ENCODE peak calls at places on chromosomes 11 and 22, in ten cellular contexts. F is stomach, L is skeletal muscle cell, A is cardiac muscle cell, S is fibroblast of lung, U is small intestine, D is lower lobe of right lung, W is brain microvascular endothelial cell, I is GM06990, B is upper lobe of right lung. J is an unnamed sample.

GRCh38 chr22:26885441-26886261 is 228.3 kb downstream of the MIAT start:
- DNase-seq in F (no peak), L (no peak), A (no peak), S (no peak), U (no peak), D (no peak), W (no peak), I (no peak), B (no peak), J (no peak)

GRCh38 chr11:67648796-67649613 is 1.5 kb downstream of the ACY3 start:
- DNase-seq in F (no peak), L (no peak), A (no peak), S (no peak), U (no peak), D (no peak), W (no peak), I (peak), B (no peak), J (no peak)

GRCh38 chr11:36409152-36409713 is 100.8 kb downstream of the TRAF6 start:
- DNase-seq in F (no peak), L (peak), A (peak), S (peak), U (no peak), D (no peak), W (peak), I (no peak), B (no peak), J (peak)

GRCh38 chr11:1774886-1775285 is 11.2 kb upstream of the CTSD start:
- DNase-seq in F (no peak), L (no peak), A (no peak), S (no peak), U (no peak), D (no peak), W (no peak), I (no peak), B (no peak), J (no peak)

GRCh38 chr11:14418801-14419417 is 59.9 kb upstream of the RRAS2 start:
- DNase-seq in F (no peak), L (no peak), A (no peak), S (no peak), U (peak), D (no peak), W (no peak), I (no peak), B (no peak), J (no peak)

GRCh38 chr11:84923489-84923888 is 703.7 kb downstream of the DLG2 start:
- DNase-seq in F (no peak), L (no peak), A (no peak), S (no peak), U (no peak), D (no peak), W (no peak), I (no peak), B (no peak), J (no peak)

GRCh38 chr11:1943977-1944376 is 3.2 kb upstream of the MRPL23 start:
- DNase-seq in F (no peak), L (no peak), A (peak), S (peak), U (no peak), D (peak), W (no peak), I (no peak), B (peak), J (peak)

GRCh38 chr22:37195921-37196320 is 7.9 kb upstream of the C1QTNF6 start:
- DNase-seq in F (no peak), L (no peak), A (peak), S (peak), U (no peak), D (no peak), W (no peak), I (no peak), B (peak), J (no peak)

GRCh38 chr22:29145321-29146072 is 60.2 kb upstream of the EMID1 start:
- DNase-seq in F (peak), L (no peak), A (no peak), S (no peak), U (no peak), D (no peak), W (no peak), I (no peak), B (no peak), J (no peak)

GRCh38 chr11:114080219-114080618 is 20.7 kb downstream of the ZBTB16 start:
- DNase-seq in F (no peak), L (peak), A (peak), S (no peak), U (peak), D (no peak), W (no peak), I (no peak), B (no peak), J (peak)

DNA sequence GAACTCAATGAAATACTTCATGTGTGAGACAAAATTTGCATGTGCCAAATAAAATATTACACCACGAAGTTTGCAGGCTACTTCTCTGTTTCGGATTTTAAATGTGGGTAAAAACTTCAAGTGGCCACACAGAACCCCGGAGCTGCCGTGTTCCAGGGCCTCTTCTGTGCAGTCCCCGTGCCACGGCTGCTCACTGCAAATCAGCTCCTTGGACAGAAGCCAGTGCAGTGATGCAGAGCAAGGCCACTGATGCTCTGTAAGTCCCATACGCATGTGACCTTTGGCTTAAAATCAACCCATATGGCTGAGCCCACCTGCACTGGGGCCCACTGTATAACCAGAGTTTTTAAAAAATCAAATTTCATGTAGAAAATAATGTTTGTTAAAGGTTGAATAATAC is 1309.4 kb downstream of the TBC1D22A start:
- DNase-seq in F (no peak), L (no peak), A (no peak), S (no peak), U (no peak), D (no peak), W (no peak), I (no peak), B (no peak), J (no peak)
- H3K4me3 ChIP-seq in F (no peak), L (no peak), A (no peak), S (no peak), U (no peak), D (no peak), W (no peak), I (no peak), B (no peak), J (no peak)

GRCh38 chr11:86804871-86805415 is 4.6 kb downstream of the PRSS23 start:
- DNase-seq in F (no peak), L (no peak), A (peak), S (no peak), U (no peak), D (no peak), W (no peak), I (no peak), B (no peak), J (no peak)
- H3K4me3 ChIP-seq in F (no peak), L (no peak), A (no peak), S (no peak), U (no peak), D (no peak), W (no peak), I (no peak), B (no peak), J (no peak)

GRCh38 chr11:71251159-71251721 is 1.1 kb downstream of the SHANK2 start:
- DNase-seq in F (peak), L (no peak), A (peak), S (no peak), U (no peak), D (peak), W (no peak), I (no peak), B (peak), J (no peak)
- H3K4me3 ChIP-seq in F (peak), L (peak), A (peak), S (peak), U (peak), D (peak), W (no peak), I (no peak), B (peak), J (peak)

GRCh38 chr11:60872952-60873524 is 5.7 kb downstream of the ZP1 start:
- DNase-seq in F (peak), L (peak), A (peak), S (peak), U (no peak), D (peak), W (peak), I (no peak), B (peak), J (peak)

GRCh38 chr11:60870733-60871377 is 3.5 kb downstream of the ZP1 start:
- DNase-seq in F (no peak), L (no peak), A (no peak), S (no peak), U (no peak), D (peak), W (no peak), I (no peak), B (no peak), J (no peak)

GRCh38 chr11:60873533-60873932 is 6.2 kb downstream of the ZP1 start:
- DNase-seq in F (no peak), L (no peak), A (no peak), S (no peak), U (no peak), D (peak), W (no peak), I (no peak), B (peak), J (no peak)

GRCh38 chr11:60871378-60872061 is 4.2 kb downstream of the ZP1 start:
- DNase-seq in F (peak), L (peak), A (peak), S (peak), U (no peak), D (peak), W (peak), I (no peak), B (peak), J (peak)

DNA sequence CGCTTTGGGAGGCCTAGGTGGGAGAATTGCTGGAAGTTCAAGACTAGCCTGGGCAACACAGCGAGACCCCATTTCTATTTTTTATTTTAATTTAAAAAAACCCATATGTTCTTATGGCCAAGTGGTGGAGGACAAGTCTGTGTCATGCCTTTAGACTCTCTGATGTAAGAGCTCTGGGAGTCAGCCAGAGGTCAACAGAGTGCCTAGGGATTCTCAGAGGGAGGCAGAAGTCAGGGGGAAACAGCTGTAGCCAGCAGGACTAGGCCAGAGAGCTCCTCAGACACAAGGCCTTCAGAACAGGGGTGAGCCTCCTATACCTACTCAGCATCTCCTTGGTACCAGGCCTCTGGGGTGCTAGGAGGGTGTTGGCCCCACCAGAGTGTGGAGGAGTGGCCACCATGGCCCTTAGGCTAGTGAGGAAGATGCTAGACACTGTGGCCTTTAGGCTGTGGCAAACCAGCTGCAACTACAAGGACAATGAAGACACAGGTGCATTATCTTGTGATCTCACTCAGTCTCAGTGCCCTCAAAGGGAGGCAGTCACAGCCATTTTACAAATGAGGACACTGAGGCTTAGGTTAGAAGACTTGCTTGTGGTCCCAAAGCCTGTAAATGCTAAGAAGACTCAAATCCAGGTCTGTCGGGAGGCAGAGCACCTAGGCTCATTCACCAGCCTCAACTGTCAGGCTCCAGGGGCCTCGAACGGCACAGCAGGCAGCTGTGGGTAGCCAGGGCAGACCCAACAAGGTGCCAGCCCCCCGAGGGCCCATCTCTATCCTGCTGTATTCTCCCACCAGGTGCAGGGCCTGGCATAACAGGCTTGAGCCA is 5.0 kb downstream of the ZP1 start:
- DNase-seq in F (peak), L (peak), A (peak), S (peak), U (no peak), D (peak), W (peak), I (no peak), B (peak), J (peak)
- H3K4me3 ChIP-seq in F (no peak), L (no peak), A (no peak), S (no peak), U (no peak), D (no peak), W (no peak), I (no peak), B (no peak), J (no peak)

GRCh38 chr22:23098718-23099524 is 28.6 kb downstream of the GNAZ start:
- DNase-seq in F (peak), L (no peak), A (no peak), S (peak), U (peak), D (no peak), W (no peak), I (no peak), B (no peak), J (peak)
- H3K4me3 ChIP-seq in F (no peak), L (no peak), A (no peak), S (no peak), U (no peak), D (no peak), W (no peak), I (no peak), B (no peak), J (no peak)

GRCh38 chr22:35538801-35539321 is 1.8 kb upstream of the RASD2 start:
- DNase-seq in F (no peak), L (no peak), A (peak), S (no peak), U (peak), D (no peak), W (no peak), I (no peak), B (no peak), J (no peak)

GRCh38 chr22:35539910-35540599 is 576 bp upstream of the RASD2 start:
- DNase-seq in F (peak), L (no peak), A (peak), S (peak), U (peak), D (peak), W (no peak), I (peak), B (peak), J (no peak)

GRCh38 chr22:35541254-35541748 is 670 bp downstream of the RASD2 start:
- DNase-seq in F (peak), L (no peak), A (no peak), S (no peak), U (peak), D (no peak), W (no peak), I (no peak), B (no peak), J (no peak)

GRCh38 chr22:35540600-35541253 is at the start of gene RASD2:
- DNase-seq in F (no peak), L (no peak), A (peak), S (no peak), U (peak), D (no peak), W (no peak), I (no peak), B (no peak), J (no peak)

GRCh38 chr22:35539487-35539886 is 1.1 kb upstream of the RASD2 start:
- DNase-seq in F (no peak), L (no peak), A (no peak), S (no peak), U (no peak), D (no peak), W (no peak), I (no peak), B (no peak), J (no peak)
- H3K4me3 ChIP-seq in F (no peak), L (peak), A (peak), S (no peak), U (peak), D (peak), W (no peak), I (no peak), B (peak), J (no peak)

GRCh38 chr11:19239039-19239438 is 1.7 kb downstream of the E2F8 start:
- DNase-seq in F (no peak), L (no peak), A (no peak), S (no peak), U (no peak), D (no peak), W (no peak), I (no peak), B (no peak), J (no peak)
- H3K4me3 ChIP-seq in F (no peak), L (no peak), A (peak), S (no peak), U (no peak), D (no peak), W (no peak), I (peak), B (no peak), J (no peak)

GRCh38 chr11:119741369-119742262 is 12.6 kb upstream of the NECTIN1 start:
- DNase-seq in F (peak), L (no peak), A (peak), S (no peak), U (peak), D (peak), W (no peak), I (peak), B (peak), J (no peak)
- H3K4me3 ChIP-seq in F (peak), L (no peak), A (peak), S (no peak), U (no peak), D (no peak), W (no peak), I (no peak), B (no peak), J (no peak)